ENCODE peak calls at places on chromosomes 11 and 22, in five cellular contexts. One of them, this sample, is unnamed.

GRCh38 chr11:78615724-78616123 is 41.1 kb upstream of the NARS2 start:
- DNase-seq in A549: no peak
- DNase-seq in IMR-90: no peak
- DNase-seq in SK-N-SH: no peak
- DNase-seq in GM12878: no peak
- DNase-seq in this sample: no peak

GRCh38 chr11:41522899-41523672 is 63.6 kb upstream of the LRRC4C start:
- DNase-seq in A549: no peak
- DNase-seq in IMR-90: no peak
- DNase-seq in SK-N-SH: no peak
- DNase-seq in GM12878: no peak
- DNase-seq in this sample: no peak

GRCh38 chr22:41445171-41446056 is 1.2 kb downstream of the TOB2 start:
- DNase-seq in A549: no peak
- DNase-seq in IMR-90: no peak
- DNase-seq in SK-N-SH: no peak
- DNase-seq in GM12878: no peak
- DNase-seq in this sample: peak; percentile 12

GRCh38 chr11:122917311-122917710 is 34.8 kb downstream of the JHY start:
- DNase-seq in A549: no peak
- DNase-seq in IMR-90: peak; percentile 32
- DNase-seq in SK-N-SH: no peak
- DNase-seq in GM12878: no peak
- DNase-seq in this sample: no peak

GRCh38 chr11:105838668-105839403 is 183.2 kb downstream of the MSANTD4 start:
- DNase-seq in A549: no peak
- DNase-seq in IMR-90: peak; percentile 80
- DNase-seq in SK-N-SH: no peak
- DNase-seq in GM12878: no peak
- DNase-seq in this sample: no peak

GRCh38 chr11:40228671-40229070 is 1230.8 kb downstream of the LRRC4C start:
- DNase-seq in A549: no peak
- DNase-seq in IMR-90: no peak
- DNase-seq in SK-N-SH: no peak
- DNase-seq in GM12878: no peak
- DNase-seq in this sample: no peak

GRCh38 chr11:31610544-31610943 is 101.0 kb downstream of the ELP4 start:
- DNase-seq in A549: no peak
- DNase-seq in IMR-90: no peak
- DNase-seq in SK-N-SH: no peak
- DNase-seq in GM12878: no peak
- DNase-seq in this sample: no peak

GRCh38 chr11:10594407-10594806 is 25.9 kb upstream of the LYVE1 start:
- DNase-seq in A549: no peak
- DNase-seq in IMR-90: no peak
- DNase-seq in SK-N-SH: no peak
- DNase-seq in GM12878: no peak
- DNase-seq in this sample: no peak

GRCh38 chr11:73359930-73360742 is 16.1 kb upstream of the RELT start:
- DNase-seq in A549: peak; percentile 75
- DNase-seq in IMR-90: peak; percentile 49
- DNase-seq in SK-N-SH: peak; percentile 78
- DNase-seq in GM12878: no peak
- DNase-seq in this sample: peak; percentile 55

GRCh38 chr11:45371251-45371749 is 85.2 kb upstream of the SYT13 start:
- DNase-seq in A549: peak; percentile 84
- DNase-seq in IMR-90: peak; percentile 46
- DNase-seq in SK-N-SH: peak; percentile 84
- DNase-seq in GM12878: no peak
- DNase-seq in this sample: peak; percentile 75

GRCh38 chr11:68008381-68009337 is 1.5 kb upstream of the ALDH3B1 start:
- DNase-seq in A549: no peak
- DNase-seq in IMR-90: no peak
- DNase-seq in SK-N-SH: peak; percentile 75
- DNase-seq in GM12878: no peak
- DNase-seq in this sample: no peak

GRCh38 chr11:78932757-78933156 is 358.1 kb upstream of the NARS2 start:
- DNase-seq in A549: no peak
- DNase-seq in IMR-90: no peak
- DNase-seq in SK-N-SH: no peak
- DNase-seq in GM12878: no peak
- DNase-seq in this sample: no peak

DNA sequence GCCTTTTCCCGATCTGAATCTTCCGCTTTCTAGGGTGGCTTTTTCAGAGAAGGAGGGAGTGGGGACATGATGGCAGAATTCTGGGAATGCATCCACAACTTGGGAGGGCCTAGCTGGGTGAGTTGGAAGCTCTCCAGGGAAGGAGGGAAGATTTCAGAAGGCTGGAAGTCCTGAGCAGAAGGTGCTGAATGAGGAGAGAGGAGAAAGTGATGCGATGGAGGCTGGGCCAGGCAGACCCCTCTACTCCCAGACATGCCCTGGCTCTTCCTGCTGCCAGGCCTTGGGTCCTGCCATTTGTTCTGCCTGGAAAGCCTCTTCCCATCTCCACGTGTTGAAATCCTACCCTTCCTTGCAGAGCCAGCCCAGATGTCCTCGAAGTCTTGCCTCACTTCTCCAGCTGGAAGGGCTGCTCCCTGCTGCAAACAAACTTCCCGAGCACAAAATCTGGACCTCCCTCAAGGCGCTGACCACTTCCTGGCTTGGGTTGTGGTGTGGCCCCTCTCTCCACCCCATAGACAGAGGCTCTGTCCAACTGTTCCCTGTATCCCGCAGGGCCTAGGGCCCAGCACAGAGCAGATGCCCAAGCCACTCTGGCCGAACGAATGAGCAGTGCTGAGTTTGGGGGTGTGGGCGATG is 16.8 kb downstream of the LRRC32 start:
- DNase-seq in A549: no peak
- DNase-seq in IMR-90: peak; percentile 95
- DNase-seq in SK-N-SH: no peak
- DNase-seq in GM12878: no peak
- DNase-seq in this sample: no peak
- TF ChIP-seq SMC3 in A549: no peak
- TF ChIP-seq SMC3 in IMR-90: no peak
- TF ChIP-seq SMC3 in SK-N-SH: no peak
- TF ChIP-seq SMC3 in GM12878: no peak
- TF ChIP-seq SMC3 in this sample: no peak

GRCh38 chr22:28181332-28181731 is 262.3 kb upstream of the PITPNB start:
- DNase-seq in A549: no peak
- DNase-seq in IMR-90: peak; percentile 8
- DNase-seq in SK-N-SH: no peak
- DNase-seq in GM12878: no peak
- DNase-seq in this sample: no peak
- TF ChIP-seq RCOR1 in A549: no peak
- TF ChIP-seq RCOR1 in IMR-90: no peak
- TF ChIP-seq RCOR1 in SK-N-SH: no peak
- TF ChIP-seq RCOR1 in GM12878: no peak
- TF ChIP-seq RCOR1 in this sample: no peak

GRCh38 chr22:26718488-26718887 is 61.1 kb downstream of the MIAT start:
- DNase-seq in A549: no peak
- DNase-seq in IMR-90: no peak
- DNase-seq in SK-N-SH: no peak
- DNase-seq in GM12878: no peak
- DNase-seq in this sample: no peak

GRCh38 chr22:26722159-26722558 is 64.8 kb downstream of the MIAT start:
- DNase-seq in A549: no peak
- DNase-seq in IMR-90: peak; percentile 63
- DNase-seq in SK-N-SH: no peak
- DNase-seq in GM12878: no peak
- DNase-seq in this sample: no peak

GRCh38 chr22:26718905-26719304 is 61.5 kb downstream of the MIAT start:
- DNase-seq in A549: peak; percentile 30
- DNase-seq in IMR-90: peak; percentile 91
- DNase-seq in SK-N-SH: no peak
- DNase-seq in GM12878: no peak
- DNase-seq in this sample: no peak

GRCh38 chr22:26725012-26725676 is 67.8 kb downstream of the MIAT start:
- DNase-seq in A549: no peak
- DNase-seq in IMR-90: no peak
- DNase-seq in SK-N-SH: no peak
- DNase-seq in GM12878: no peak
- DNase-seq in this sample: no peak

GRCh38 chr22:26724414-26724813 is 67.0 kb downstream of the MIAT start:
- DNase-seq in A549: no peak
- DNase-seq in IMR-90: no peak
- DNase-seq in SK-N-SH: no peak
- DNase-seq in GM12878: no peak
- DNase-seq in this sample: no peak
- TF ChIP-seq SMC3 in A549: no peak
- TF ChIP-seq SMC3 in IMR-90: no peak
- TF ChIP-seq SMC3 in SK-N-SH: no peak
- TF ChIP-seq SMC3 in GM12878: no peak
- TF ChIP-seq SMC3 in this sample: no peak

GRCh38 chr22:36177160-36177559 is 16.6 kb upstream of the APOL3 start:
- DNase-seq in A549: no peak
- DNase-seq in IMR-90: no peak
- DNase-seq in SK-N-SH: no peak
- DNase-seq in GM12878: no peak
- DNase-seq in this sample: no peak
- TF ChIP-seq RCOR1 in A549: no peak
- TF ChIP-seq RCOR1 in IMR-90: no peak
- TF ChIP-seq RCOR1 in SK-N-SH: no peak
- TF ChIP-seq RCOR1 in GM12878: no peak
- TF ChIP-seq RCOR1 in this sample: no peak

GRCh38 chr22:49856766-49857618 is 3.3 kb downstream of the ZBED4 start:
- DNase-seq in A549: no peak
- DNase-seq in IMR-90: no peak
- DNase-seq in SK-N-SH: no peak
- DNase-seq in GM12878: no peak
- DNase-seq in this sample: no peak

GRCh38 chr22:49856343-49856742 is 2.7 kb downstream of the ZBED4 start:
- DNase-seq in A549: no peak
- DNase-seq in IMR-90: no peak
- DNase-seq in SK-N-SH: no peak
- DNase-seq in GM12878: no peak
- DNase-seq in this sample: no peak

GRCh38 chr22:49855491-49855911 is 1.9 kb downstream of the ZBED4 start:
- DNase-seq in A549: no peak
- DNase-seq in IMR-90: peak; percentile 33
- DNase-seq in SK-N-SH: no peak
- DNase-seq in GM12878: no peak
- DNase-seq in this sample: no peak

GRCh38 chr22:49852898-49853894 is at the start of gene ZBED4:
- DNase-seq in A549: peak; percentile 77
- DNase-seq in IMR-90: peak; percentile 94
- DNase-seq in SK-N-SH: peak; percentile 100
- DNase-seq in GM12878: peak; percentile 84
- DNase-seq in this sample: peak; percentile 96

GRCh38 chr22:49853981-49854791 is 542 bp downstream of the ZBED4 start:
- DNase-seq in A549: no peak
- DNase-seq in IMR-90: peak; percentile 17
- DNase-seq in SK-N-SH: peak; percentile 59
- DNase-seq in GM12878: no peak
- DNase-seq in this sample: peak; percentile 78
- TF ChIP-seq SMC3 in A549: no peak
- TF ChIP-seq SMC3 in IMR-90: no peak
- TF ChIP-seq SMC3 in SK-N-SH: no peak
- TF ChIP-seq SMC3 in GM12878: no peak
- TF ChIP-seq SMC3 in this sample: no peak

DNA sequence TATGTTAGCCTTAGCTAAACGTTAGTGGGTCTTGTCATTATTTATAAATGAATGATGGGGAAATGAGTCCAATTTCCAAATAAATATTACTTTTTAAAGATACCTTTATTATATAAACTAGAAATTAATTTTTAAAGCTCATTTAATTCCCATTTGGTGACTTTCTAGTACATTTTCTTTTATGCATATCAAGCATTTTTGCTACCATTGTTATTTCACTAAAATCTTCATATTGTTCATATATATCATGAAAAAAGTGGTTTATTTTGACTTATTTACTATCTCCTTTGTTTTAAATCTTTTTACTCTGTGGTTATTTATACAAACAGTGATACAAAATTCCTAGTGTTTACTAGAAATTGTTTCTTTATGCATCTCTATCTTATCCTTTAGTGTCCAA is 70.4 kb downstream of the PRMT3 start:
- DNase-seq in A549: no peak
- DNase-seq in IMR-90: no peak
- DNase-seq in SK-N-SH: no peak
- DNase-seq in GM12878: no peak
- DNase-seq in this sample: no peak
- TF ChIP-seq RCOR1 in A549: no peak
- TF ChIP-seq RCOR1 in IMR-90: no peak
- TF ChIP-seq RCOR1 in SK-N-SH: no peak
- TF ChIP-seq RCOR1 in GM12878: no peak
- TF ChIP-seq RCOR1 in this sample: no peak

DNA sequence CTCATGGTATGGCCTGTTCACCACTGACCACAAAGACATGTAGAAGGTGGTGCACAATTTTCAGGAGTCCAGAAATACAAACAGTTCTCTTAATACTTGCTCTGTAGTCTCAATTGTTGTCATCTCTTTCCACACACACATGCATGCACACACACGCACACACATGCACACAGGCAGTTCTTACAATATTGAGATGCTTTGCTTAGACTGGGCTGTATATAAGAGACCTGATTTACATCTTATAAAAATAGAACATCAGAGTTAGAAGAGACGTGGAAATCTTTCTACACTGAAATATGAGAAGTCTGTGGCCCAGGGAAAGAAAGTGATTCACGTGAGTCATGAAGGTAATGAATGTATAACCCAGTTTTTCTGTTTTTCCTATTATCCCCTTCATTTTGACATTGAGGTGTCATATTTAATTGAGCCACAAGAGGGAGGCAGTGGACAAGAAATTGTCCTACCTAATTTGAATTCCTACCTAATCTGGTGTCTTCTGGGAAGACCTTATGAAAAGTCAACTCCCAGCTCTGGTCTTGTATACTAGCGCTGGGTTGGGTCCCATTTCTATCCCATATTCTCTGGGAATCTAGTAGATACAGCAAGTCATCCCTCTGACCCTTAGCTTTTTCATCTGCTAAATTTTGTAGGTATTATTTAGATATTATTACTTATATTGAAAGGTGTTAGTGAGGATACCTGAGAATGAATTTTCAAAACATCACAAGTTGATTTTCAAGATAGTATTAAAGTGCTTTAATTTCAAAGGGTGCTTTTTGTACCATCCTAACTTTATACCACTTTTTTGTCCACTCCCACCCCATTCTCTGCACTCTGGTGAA is 14.9 kb upstream of the MS4A4A start:
- DNase-seq in A549: peak; percentile 28
- DNase-seq in IMR-90: peak; percentile 7
- DNase-seq in SK-N-SH: peak; percentile 22
- DNase-seq in GM12878: peak; percentile 44
- DNase-seq in this sample: peak; percentile 62
- TF ChIP-seq SMC3 in A549: peak; percentile 23
- TF ChIP-seq SMC3 in IMR-90: peak; percentile 15
- TF ChIP-seq SMC3 in SK-N-SH: peak; percentile 45
- TF ChIP-seq SMC3 in GM12878: peak; percentile 87
- TF ChIP-seq SMC3 in this sample: peak; percentile 41

This sample was measured in K562.